ENCODE peak calls at places on chromosomes 6 and 20, in ten cellular contexts. One of them, this sample, is unnamed.

GRCh38 chr20:25398363-25399037 is 7.9 kb upstream of the ABHD12 start:
- DNase-seq in upper lobe of right lung: no peak
- DNase-seq in Panc1: no peak
- DNase-seq in IMR-90: no peak
- DNase-seq in tibial artery: no peak
- DNase-seq in A549: no peak
- DNase-seq in mucosa of descending colon: no peak
- DNase-seq in CD4-positive, alpha-beta memory T cell: no peak
- DNase-seq in uterus: no peak
- DNase-seq in HCT116: no peak
- DNase-seq in this sample: no peak

GRCh38 chr6:131212024-131212423 is 76.8 kb downstream of the AKAP7 start:
- DNase-seq in upper lobe of right lung: no peak
- DNase-seq in Panc1: no peak
- DNase-seq in IMR-90: peak; percentile 72
- DNase-seq in tibial artery: no peak
- DNase-seq in A549: no peak
- DNase-seq in mucosa of descending colon: no peak
- DNase-seq in CD4-positive, alpha-beta memory T cell: no peak
- DNase-seq in uterus: no peak
- DNase-seq in HCT116: no peak
- DNase-seq in this sample: no peak

GRCh38 chr20:41316602-41317535 is 662 bp downstream of the ZHX3 start:
- DNase-seq in upper lobe of right lung: peak; percentile 91
- DNase-seq in Panc1: no peak
- DNase-seq in IMR-90: peak; percentile 93
- DNase-seq in tibial artery: peak; percentile 86
- DNase-seq in A549: peak; percentile 87
- DNase-seq in mucosa of descending colon: peak; percentile 89
- DNase-seq in CD4-positive, alpha-beta memory T cell: no peak
- DNase-seq in uterus: peak; percentile 84
- DNase-seq in HCT116: no peak
- DNase-seq in this sample: peak; percentile 71

GRCh38 chr6:132167966-132168365 is 216.8 kb upstream of the CCN2 start:
- DNase-seq in upper lobe of right lung: no peak
- DNase-seq in Panc1: no peak
- DNase-seq in IMR-90: no peak
- DNase-seq in tibial artery: no peak
- DNase-seq in A549: no peak
- DNase-seq in mucosa of descending colon: no peak
- DNase-seq in CD4-positive, alpha-beta memory T cell: no peak
- DNase-seq in uterus: no peak
- DNase-seq in HCT116: no peak
- DNase-seq in this sample: no peak

GRCh38 chr6:156809034-156809433 is 31.9 kb downstream of the ARID1B start:
- DNase-seq in upper lobe of right lung: no peak
- DNase-seq in Panc1: no peak
- DNase-seq in IMR-90: peak; percentile 55
- DNase-seq in tibial artery: peak; percentile 71
- DNase-seq in A549: no peak
- DNase-seq in mucosa of descending colon: no peak
- DNase-seq in CD4-positive, alpha-beta memory T cell: no peak
- DNase-seq in uterus: no peak
- DNase-seq in HCT116: no peak
- DNase-seq in this sample: no peak

GRCh38 chr6:41464481-41464880 is 81.7 kb upstream of the FOXP4 start:
- DNase-seq in upper lobe of right lung: no peak
- DNase-seq in Panc1: no peak
- DNase-seq in IMR-90: peak; percentile 58
- DNase-seq in tibial artery: no peak
- DNase-seq in A549: no peak
- DNase-seq in mucosa of descending colon: no peak
- DNase-seq in CD4-positive, alpha-beta memory T cell: no peak
- DNase-seq in uterus: no peak
- DNase-seq in HCT116: no peak
- DNase-seq in this sample: no peak

GRCh38 chr6:123830110-123830509 is 26.4 kb downstream of the NKAIN2 start:
- DNase-seq in upper lobe of right lung: no peak
- DNase-seq in Panc1: no peak
- DNase-seq in IMR-90: no peak
- DNase-seq in tibial artery: no peak
- DNase-seq in A549: no peak
- DNase-seq in mucosa of descending colon: no peak
- DNase-seq in CD4-positive, alpha-beta memory T cell: no peak
- DNase-seq in uterus: no peak
- DNase-seq in HCT116: no peak
- DNase-seq in this sample: no peak

GRCh38 chr6:43076928-43077809 is 1.1 kb downstream of the PTK7 start:
- DNase-seq in upper lobe of right lung: peak; percentile 74
- DNase-seq in Panc1: no peak
- DNase-seq in IMR-90: peak; percentile 38
- DNase-seq in tibial artery: no peak
- DNase-seq in A549: no peak
- DNase-seq in mucosa of descending colon: peak; percentile 44
- DNase-seq in CD4-positive, alpha-beta memory T cell: no peak
- DNase-seq in uterus: peak; percentile 47
- DNase-seq in HCT116: no peak
- DNase-seq in this sample: no peak

GRCh38 chr6:138647006-138647405 is 126.6 kb upstream of the CCDC28A start:
- DNase-seq in upper lobe of right lung: no peak
- DNase-seq in Panc1: no peak
- DNase-seq in IMR-90: peak; percentile 56
- DNase-seq in tibial artery: no peak
- DNase-seq in A549: no peak
- DNase-seq in mucosa of descending colon: no peak
- DNase-seq in CD4-positive, alpha-beta memory T cell: no peak
- DNase-seq in uterus: no peak
- DNase-seq in HCT116: no peak
- DNase-seq in this sample: no peak

GRCh38 chr6:36912583-36912982 is 26.8 kb downstream of the C6orf89 start:
- DNase-seq in upper lobe of right lung: no peak
- DNase-seq in Panc1: peak; percentile 47
- DNase-seq in IMR-90: peak; percentile 89
- DNase-seq in tibial artery: no peak
- DNase-seq in A549: no peak
- DNase-seq in mucosa of descending colon: no peak
- DNase-seq in CD4-positive, alpha-beta memory T cell: peak; percentile 82
- DNase-seq in uterus: no peak
- DNase-seq in HCT116: no peak
- DNase-seq in this sample: peak; percentile 11

GRCh38 chr6:3610206-3610605 is 141.3 kb downstream of the PXDC1 start:
- DNase-seq in upper lobe of right lung: no peak
- DNase-seq in Panc1: no peak
- DNase-seq in IMR-90: peak; percentile 64
- DNase-seq in tibial artery: no peak
- DNase-seq in A549: no peak
- DNase-seq in mucosa of descending colon: no peak
- DNase-seq in CD4-positive, alpha-beta memory T cell: no peak
- DNase-seq in uterus: no peak
- DNase-seq in HCT116: no peak
- DNase-seq in this sample: no peak

GRCh38 chr6:4270799-4271198 is 135.4 kb upstream of the ECI2 start:
- DNase-seq in upper lobe of right lung: no peak
- DNase-seq in Panc1: no peak
- DNase-seq in IMR-90: peak; percentile 68
- DNase-seq in tibial artery: no peak
- DNase-seq in A549: no peak
- DNase-seq in mucosa of descending colon: no peak
- DNase-seq in CD4-positive, alpha-beta memory T cell: no peak
- DNase-seq in uterus: no peak
- DNase-seq in HCT116: no peak
- DNase-seq in this sample: no peak

GRCh38 chr6:154138806-154139205 is 99.8 kb downstream of the OPRM1 start:
- DNase-seq in upper lobe of right lung: no peak
- DNase-seq in Panc1: no peak
- DNase-seq in IMR-90: no peak
- DNase-seq in tibial artery: no peak
- DNase-seq in A549: no peak
- DNase-seq in mucosa of descending colon: no peak
- DNase-seq in CD4-positive, alpha-beta memory T cell: no peak
- DNase-seq in uterus: no peak
- DNase-seq in HCT116: no peak
- DNase-seq in this sample: no peak

GRCh38 chr20:42544926-42545325 is 644.8 kb downstream of the PTPRT start:
- DNase-seq in upper lobe of right lung: no peak
- DNase-seq in Panc1: no peak
- DNase-seq in IMR-90: no peak
- DNase-seq in tibial artery: no peak
- DNase-seq in A549: no peak
- DNase-seq in mucosa of descending colon: no peak
- DNase-seq in CD4-positive, alpha-beta memory T cell: no peak
- DNase-seq in uterus: no peak
- DNase-seq in HCT116: no peak
- DNase-seq in this sample: no peak

GRCh38 chr6:10426781-10427279 is 12.0 kb upstream of the TFAP2A start:
- DNase-seq in upper lobe of right lung: no peak
- DNase-seq in Panc1: no peak
- DNase-seq in IMR-90: no peak
- DNase-seq in tibial artery: no peak
- DNase-seq in A549: no peak
- DNase-seq in mucosa of descending colon: no peak
- DNase-seq in CD4-positive, alpha-beta memory T cell: no peak
- DNase-seq in uterus: no peak
- DNase-seq in HCT116: no peak
- DNase-seq in this sample: no peak

GRCh38 chr20:46981184-46981583 is 86.5 kb downstream of the EYA2 start:
- DNase-seq in upper lobe of right lung: no peak
- DNase-seq in Panc1: no peak
- DNase-seq in IMR-90: no peak
- DNase-seq in tibial artery: no peak
- DNase-seq in A549: no peak
- DNase-seq in mucosa of descending colon: no peak
- DNase-seq in CD4-positive, alpha-beta memory T cell: no peak
- DNase-seq in uterus: no peak
- DNase-seq in HCT116: no peak
- DNase-seq in this sample: no peak

GRCh38 chr6:89492025-89492640 is 59.2 kb downstream of the ANKRD6 start:
- DNase-seq in upper lobe of right lung: no peak
- DNase-seq in Panc1: no peak
- DNase-seq in IMR-90: no peak
- DNase-seq in tibial artery: no peak
- DNase-seq in A549: no peak
- DNase-seq in mucosa of descending colon: no peak
- DNase-seq in CD4-positive, alpha-beta memory T cell: no peak
- DNase-seq in uterus: no peak
- DNase-seq in HCT116: no peak
- DNase-seq in this sample: no peak

DNA sequence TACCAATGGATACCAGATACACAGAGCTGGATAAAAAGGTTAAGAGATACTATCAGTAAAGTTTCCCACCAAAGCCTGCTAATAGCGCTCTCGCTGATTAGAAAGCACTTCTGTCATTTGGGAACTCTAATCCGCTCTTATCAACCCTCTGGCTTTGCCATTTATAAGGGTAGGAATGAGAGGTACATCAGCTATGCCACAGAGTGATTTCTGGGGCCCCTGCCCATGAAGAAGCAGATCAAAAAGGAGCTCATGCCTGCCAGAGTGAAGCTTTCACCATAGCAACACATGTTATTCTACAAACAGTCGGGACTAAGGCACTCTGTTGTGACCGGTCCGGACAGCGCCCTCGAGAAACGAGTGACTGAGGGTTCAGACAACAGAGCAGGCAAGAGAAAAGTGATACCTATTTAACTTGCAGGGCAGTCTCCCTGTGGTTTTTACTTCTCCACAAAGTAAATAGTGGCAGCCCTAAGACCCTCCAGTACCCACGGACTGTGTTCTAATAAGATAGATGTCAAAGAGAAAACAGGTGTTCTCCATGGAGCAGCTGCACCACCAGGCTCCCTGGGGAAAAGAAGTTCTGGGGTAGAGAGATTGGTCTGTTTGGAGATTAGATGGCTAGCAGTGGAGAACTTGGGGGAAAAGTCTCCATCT is 5.6 kb downstream of the TRAM2 start:
- DNase-seq in upper lobe of right lung: no peak
- DNase-seq in Panc1: no peak
- DNase-seq in IMR-90: no peak
- DNase-seq in tibial artery: peak; percentile 59
- DNase-seq in A549: no peak
- DNase-seq in mucosa of descending colon: no peak
- DNase-seq in CD4-positive, alpha-beta memory T cell: no peak
- DNase-seq in uterus: no peak
- DNase-seq in HCT116: no peak
- DNase-seq in this sample: no peak
- H3K4me1 ChIP-seq in upper lobe of right lung: peaks cover 72% of the 10 kb centered on the region
- H3K4me1 ChIP-seq in Panc1: peaks cover 56% of the 10 kb centered on the region
- H3K4me1 ChIP-seq in IMR-90: peaks cover 40% of the 10 kb centered on the region
- H3K4me1 ChIP-seq in tibial artery: peaks cover 92% of the 10 kb centered on the region
- H3K4me1 ChIP-seq in A549: peaks cover 59% of the 10 kb centered on the region
- H3K4me1 ChIP-seq in mucosa of descending colon: peaks cover 12% of the 10 kb centered on the region
- H3K4me1 ChIP-seq in CD4-positive, alpha-beta memory T cell: peaks cover 45% of the 10 kb centered on the region
- H3K4me1 ChIP-seq in uterus: no peaks in the 10 kb centered on the region
- H3K4me1 ChIP-seq in HCT116: peaks cover 7% of the 10 kb centered on the region
- H3K4me1 ChIP-seq in this sample: peaks cover 37% of the 10 kb centered on the region

GRCh38 chr6:51542466-51542865 is 544.9 kb downstream of the PKHD1 start:
- DNase-seq in upper lobe of right lung: no peak
- DNase-seq in Panc1: no peak
- DNase-seq in IMR-90: no peak
- DNase-seq in tibial artery: no peak
- DNase-seq in A549: no peak
- DNase-seq in mucosa of descending colon: no peak
- DNase-seq in CD4-positive, alpha-beta memory T cell: no peak
- DNase-seq in uterus: no peak
- DNase-seq in HCT116: no peak
- DNase-seq in this sample: no peak
- H3K4me1 ChIP-seq in upper lobe of right lung: no peaks in the 10 kb centered on the region
- H3K4me1 ChIP-seq in Panc1: no peaks in the 10 kb centered on the region
- H3K4me1 ChIP-seq in IMR-90: no peaks in the 10 kb centered on the region
- H3K4me1 ChIP-seq in tibial artery: peaks cover 5% of the 10 kb centered on the region
- H3K4me1 ChIP-seq in A549: no peaks in the 10 kb centered on the region
- H3K4me1 ChIP-seq in mucosa of descending colon: no peaks in the 10 kb centered on the region
- H3K4me1 ChIP-seq in CD4-positive, alpha-beta memory T cell: no peaks in the 10 kb centered on the region
- H3K4me1 ChIP-seq in uterus: no peaks in the 10 kb centered on the region
- H3K4me1 ChIP-seq in HCT116: no peaks in the 10 kb centered on the region
- H3K4me1 ChIP-seq in this sample: no peaks in the 10 kb centered on the region

DNA sequence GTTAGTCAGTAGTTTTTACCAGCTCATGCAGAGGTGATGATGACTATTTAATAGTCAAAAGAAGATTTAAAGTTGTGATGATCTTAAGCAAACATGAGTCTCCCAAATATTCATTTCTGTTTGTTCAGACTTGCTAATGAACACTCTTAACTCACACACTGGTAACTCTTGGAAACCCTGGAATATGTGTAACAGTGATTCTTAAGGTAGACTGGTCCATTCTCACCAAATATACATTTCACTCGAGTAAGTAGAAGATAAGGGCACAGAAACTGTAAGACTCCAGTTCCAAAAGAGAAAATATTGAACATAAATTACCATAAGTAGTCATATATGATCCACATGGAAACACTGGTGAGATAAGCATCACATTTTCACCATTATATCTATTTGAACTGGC is 29.1 kb downstream of the RSPO3 start:
- DNase-seq in upper lobe of right lung: no peak
- DNase-seq in Panc1: no peak
- DNase-seq in IMR-90: no peak
- DNase-seq in tibial artery: no peak
- DNase-seq in A549: no peak
- DNase-seq in mucosa of descending colon: no peak
- DNase-seq in CD4-positive, alpha-beta memory T cell: no peak
- DNase-seq in uterus: no peak
- DNase-seq in HCT116: no peak
- DNase-seq in this sample: no peak
- H3K4me1 ChIP-seq in upper lobe of right lung: peaks cover 6% of the 10 kb centered on the region
- H3K4me1 ChIP-seq in Panc1: no peaks in the 10 kb centered on the region
- H3K4me1 ChIP-seq in IMR-90: no peaks in the 10 kb centered on the region
- H3K4me1 ChIP-seq in tibial artery: no peaks in the 10 kb centered on the region
- H3K4me1 ChIP-seq in A549: peaks cover 59% of the 10 kb centered on the region
- H3K4me1 ChIP-seq in mucosa of descending colon: no peaks in the 10 kb centered on the region
- H3K4me1 ChIP-seq in CD4-positive, alpha-beta memory T cell: no peaks in the 10 kb centered on the region
- H3K4me1 ChIP-seq in uterus: no peaks in the 10 kb centered on the region
- H3K4me1 ChIP-seq in HCT116: no peaks in the 10 kb centered on the region
- H3K4me1 ChIP-seq in this sample: no peaks in the 10 kb centered on the region

GRCh38 chr20:63692436-63693078 is 3.9 kb upstream of the TNFRSF6B start:
- DNase-seq in upper lobe of right lung: no peak
- DNase-seq in Panc1: no peak
- DNase-seq in IMR-90: no peak
- DNase-seq in tibial artery: no peak
- DNase-seq in A549: no peak
- DNase-seq in mucosa of descending colon: peak; percentile 57
- DNase-seq in CD4-positive, alpha-beta memory T cell: no peak
- DNase-seq in uterus: peak; percentile 23
- DNase-seq in HCT116: no peak
- DNase-seq in this sample: no peak
- H3K4me1 ChIP-seq in upper lobe of right lung: peaks cover 33% of the 10 kb centered on the region
- H3K4me1 ChIP-seq in Panc1: peaks cover 26% of the 10 kb centered on the region
- H3K4me1 ChIP-seq in IMR-90: peaks cover 4% of the 10 kb centered on the region
- H3K4me1 ChIP-seq in tibial artery: peaks cover 29% of the 10 kb centered on the region
- H3K4me1 ChIP-seq in A549: peaks cover 21% of the 10 kb centered on the region
- H3K4me1 ChIP-seq in mucosa of descending colon: peaks cover 53% of the 10 kb centered on the region
- H3K4me1 ChIP-seq in CD4-positive, alpha-beta memory T cell: peaks cover 21% of the 10 kb centered on the region
- H3K4me1 ChIP-seq in uterus: no peaks in the 10 kb centered on the region
- H3K4me1 ChIP-seq in HCT116: peaks cover 21% of the 10 kb centered on the region
- H3K4me1 ChIP-seq in this sample: peaks cover 30% of the 10 kb centered on the region

This sample was measured in CD8-positive, alpha-beta T cell.